ENCODE peak calls at places on chromosomes 1 and 21, in seven cellular contexts. Z is Caki2, F is amygdala, T is iris pigment epithelial cell, V is ovary, M is stromal cell of bone marrow, A is NCI-H446. R is an unnamed sample.

GRCh38 chr1:115456441-115456961 is 118.5 kb upstream of the NGF start:
- DNase-seq in F (no peak), M (no peak), A (no peak), V (no peak), T (peak; percentile 34), Z (peak; percentile 21), R (no peak)

GRCh38 chr1:169024800-169025253 is 81.7 kb upstream of the ATP1B1 start:
- DNase-seq in T (peak; percentile 3), F (no peak), A (no peak), V (no peak), Z (peak; percentile 95), M (no peak), R (no peak)

GRCh38 chr1:153509729-153510354 is 25.9 kb downstream of the S100A6 start:
- DNase-seq in T (peak; percentile 34), Z (no peak), M (no peak), F (peak; percentile 31), V (peak; percentile 52), A (peak; percentile 66), R (no peak)

GRCh38 chr1:162222019-162222418 is 152.5 kb downstream of the NOS1AP start:
- DNase-seq in A (no peak), V (no peak), F (no peak), Z (no peak), M (no peak), T (no peak), R (no peak)

GRCh38 chr1:64896546-64896945 is 69.8 kb downstream of the JAK1 start:
- DNase-seq in V (no peak), M (no peak), T (no peak), F (no peak), A (no peak), Z (no peak), R (no peak)

GRCh38 chr1:40625476-40626382 is 39.8 kb downstream of the RIMS3 start:
- DNase-seq in Z (no peak), F (no peak), V (no peak), A (no peak), M (no peak), T (peak; percentile 36), R (no peak)

GRCh38 chr1:162942903-162943567 is 82.1 kb upstream of the CCDC190 start:
- DNase-seq in Z (no peak), M (peak; percentile 42), F (no peak), V (no peak), A (no peak), T (peak; percentile 72), R (no peak)

GRCh38 chr21:44079446-44079845 is 27.8 kb upstream of the PWP2 start:
- DNase-seq in M (no peak), Z (no peak), V (no peak), A (no peak), T (no peak), F (no peak), R (no peak)

R was measured in T47D.